ENCODE peak calls at places on chromosomes 2 and 18, in six cellular contexts. R, K, E, Q, O and U are unnamed samples.

GRCh38 chr18:22005191-22005824 is 164.1 kb upstream of the GATA6 start:
- ATAC-seq in K (no peak), E (no peak), Q (no peak), O (no peak), R (no peak), U (no peak)

GRCh38 chr18:44733754-44734465 is 53.2 kb downstream of the SETBP1 start:
- ATAC-seq in E (no peak), R (no peak), K (peak; percentile 7), Q (no peak), O (no peak), U (no peak)

GRCh38 chr2:85330839-85331636 is 3.2 kb upstream of the TGOLN2 start:
- ATAC-seq in E (no peak), O (no peak), R (no peak), K (no peak), Q (no peak), U (no peak)

GRCh38 chr2:241179894-241180293 is 8.6 kb upstream of the ANO7 start:
- ATAC-seq in K (no peak), Q (no peak), R (no peak), O (no peak), E (no peak), U (peak; percentile 84)

GRCh38 chr2:226609361-226609760 is 190.3 kb downstream of the IRS1 start:
- ATAC-seq in O (no peak), K (no peak), Q (peak; percentile 25), E (no peak), R (no peak), U (no peak)

GRCh38 chr2:15701991-15702390 is 110.3 kb downstream of the DDX1 start:
- ATAC-seq in O (no peak), K (no peak), E (no peak), Q (no peak), R (no peak), U (no peak)

GRCh38 chr2:119463136-119463535 is 31.5 kb downstream of the TMEM37 start:
- ATAC-seq in O (no peak), Q (no peak), E (no peak), R (no peak), K (no peak), U (no peak)

GRCh38 chr2:1514391-1515072 is 101.3 kb downstream of the TPO start:
- ATAC-seq in K (no peak), O (no peak), Q (no peak), R (no peak), E (no peak), U (no peak)

GRCh38 chr2:191679818-191680600 is 2.1 kb downstream of the NABP1 start:
- ATAC-seq in K (peak; percentile 6), E (no peak), O (no peak), Q (no peak), R (peak; percentile 25), U (no peak)

GRCh38 chr2:136225950-136226835 is 108.2 kb upstream of the CXCR4 start:
- ATAC-seq in O (no peak), Q (no peak), K (no peak), R (peak; percentile 94), E (peak; percentile 62), U (no peak)

GRCh38 chr2:73135236-73135635 is 22.5 kb upstream of the RAB11FIP5 start:
- ATAC-seq in R (no peak), E (no peak), O (no peak), Q (no peak), K (no peak), U (no peak)

GRCh38 chr2:36965751-36966369 is 476 bp downstream of the STRN start:
- ATAC-seq in K (peak; percentile 39), Q (peak; percentile 53), E (peak; percentile 49), O (peak; percentile 39), R (peak; percentile 5), U (peak; percentile 48)

GRCh38 chr2:216057688-216058193 is 23.9 kb downstream of the PECR start:
- ATAC-seq in Q (no peak), E (peak; percentile 97), R (peak; percentile 98), K (no peak), O (no peak), U (no peak)

GRCh38 chr2:234430892-234431291 is 66.0 kb downstream of the ARL4C start:
- ATAC-seq in O (no peak), Q (no peak), E (no peak), K (no peak), R (no peak), U (no peak)

GRCh38 chr2:48220463-48220862 is 309.5 kb upstream of the STON1 start:
- ATAC-seq in E (no peak), K (no peak), R (no peak), Q (no peak), O (no peak), U (no peak)

GRCh38 chr18:53508529-53508928 is 715.9 kb downstream of the MBD2 start:
- ATAC-seq in R (no peak), Q (no peak), O (no peak), K (no peak), E (no peak), U (no peak)

GRCh38 chr2:60519259-60519863 is 34.1 kb downstream of the BCL11A start:
- ATAC-seq in Q (no peak), K (no peak), R (no peak), O (no peak), E (no peak), U (no peak)

GRCh38 chr2:78418041-78418440 is 607.5 kb upstream of the REG3G start:
- ATAC-seq in Q (no peak), O (no peak), E (no peak), R (no peak), K (no peak), U (no peak)

GRCh38 chr2:189002079-189002478 is 27.9 kb downstream of the COL3A1 start:
- ATAC-seq in Q (peak; percentile 86), O (no peak), K (peak; percentile 47), E (no peak), R (no peak), U (no peak)

GRCh38 chr2:12702661-12703121 is 14.0 kb upstream of the TRIB2 start:
- ATAC-seq in Q (peak; percentile 81), E (peak; percentile 20), K (peak; percentile 73), R (no peak), O (peak; percentile 58), U (peak; percentile 50)

GRCh38 chr2:162401871-162402270 is 57.9 kb downstream of the GCA start:
- ATAC-seq in Q (peak; percentile 31), R (no peak), K (no peak), E (no peak), O (no peak), U (no peak)

GRCh38 chr2:102091121-102091520 is 51.4 kb upstream of the IL1R1 start:
- ATAC-seq in R (no peak), O (no peak), Q (no peak), K (no peak), E (no peak), U (no peak)

GRCh38 chr2:156649596-156649995 is 213.4 kb downstream of the GPD2 start:
- ATAC-seq in Q (peak; percentile 97), E (peak; percentile 68), O (peak; percentile 93), R (no peak), K (no peak), U (no peak)

GRCh38 chr2:100819365-100820345 is at the start of gene NPAS2:
- ATAC-seq in Q (peak; percentile 57), K (peak; percentile 40), R (peak; percentile 39), E (peak; percentile 61), O (peak; percentile 36), U (peak; percentile 63)

GRCh38 chr2:27019459-27020336 is 13.1 kb upstream of the TMEM214 start:
- ATAC-seq in Q (no peak), K (no peak), E (no peak), O (no peak), R (no peak), U (no peak)